ENCODE peak calls at places on chromosome 18, in five cellular contexts. H, T, F, X and D are unnamed samples.

GRCh38 chr18:11908182-11909080 is at the start of gene MPPE1:
- DNase-seq in X (peak; percentile 93), H (peak; percentile 73), T (peak; percentile 73), F (peak; percentile 38), D (peak; percentile 95)

GRCh38 chr18:48932822-48933510 is 17.8 kb downstream of the SMAD7 start:
- DNase-seq in T (no peak), X (peak; percentile 82), F (no peak), H (no peak), D (no peak)

GRCh38 chr18:28113271-28114023 is 63.5 kb downstream of the CDH2 start:
- DNase-seq in T (no peak), H (no peak), X (no peak), F (no peak), D (no peak)

GRCh38 chr18:63881851-63882250 is 5.7 kb upstream of the SERPINB2 start:
- DNase-seq in F (no peak), H (no peak), X (no peak), T (no peak), D (no peak)

GRCh38 chr18:73509460-73509859 is 638.2 kb downstream of the FBXO15 start:
- DNase-seq in H (no peak), X (no peak), T (no peak), F (no peak), D (no peak)

GRCh38 chr18:72866901-72867701 is 686 bp downstream of the NETO1 start:
- DNase-seq in H (no peak), T (no peak), F (no peak), X (no peak), D (peak; percentile 27)

GRCh38 chr18:76544511-76545350 is 49.7 kb upstream of the ZNF516 start:
- DNase-seq in X (no peak), F (no peak), T (no peak), H (no peak), D (no peak)

GRCh38 chr18:59646228-59646945 is 50.8 kb downstream of the CCBE1 start:
- DNase-seq in T (no peak), H (no peak), X (peak; percentile 5), F (no peak), D (no peak)

GRCh38 chr18:9736942-9737813 is 29.1 kb downstream of the RAB31 start:
- DNase-seq in T (no peak), F (no peak), X (peak; percentile 43), H (no peak), D (peak; percentile 55)

GRCh38 chr18:13502585-13502984 is 223.8 kb downstream of the FAM210A start:
- DNase-seq in T (no peak), F (no peak), H (no peak), X (no peak), D (no peak)
- TF ChIP-seq REST in T (no peak), F (no peak), H (no peak), X (no peak), D (no peak)

DNA sequence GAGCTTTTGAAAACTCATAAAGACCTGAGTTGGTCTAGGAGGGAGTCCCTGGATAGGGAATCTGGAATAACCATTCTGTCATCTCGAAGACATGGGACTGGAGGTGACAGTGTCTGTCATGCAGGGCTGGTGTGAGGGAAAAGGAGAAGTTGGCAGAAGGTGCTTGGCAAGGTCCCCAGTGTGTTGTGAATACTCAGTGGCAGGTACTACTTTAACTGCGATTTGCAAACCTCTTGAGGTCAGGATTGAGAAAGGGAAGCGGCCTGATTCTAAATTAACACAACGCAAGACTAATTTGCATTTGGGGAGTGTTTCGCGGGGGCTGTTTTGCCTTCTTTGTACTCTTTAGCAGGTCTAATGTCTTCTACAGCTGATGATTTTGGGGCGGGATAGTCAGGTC is 77.0 kb upstream of the TMEM200C start:
- DNase-seq in T (no peak), X (no peak), H (no peak), F (peak; percentile 68), D (no peak)
- H3K4me1 ChIP-seq in T (peaks cover 42% of the 10 kb centered on the region), X (no peaks in the 10 kb centered on the region), H (no peaks in the 10 kb centered on the region), F (peaks cover 50% of the 10 kb centered on the region), D (peaks cover 9% of the 10 kb centered on the region)

GRCh38 chr18:711330-711692 is 1.1 kb downstream of the ENOSF1 start:
- DNase-seq in H (no peak), X (no peak), F (no peak), T (no peak), D (peak; percentile 26)

GRCh38 chr18:710418-711300 is 1.8 kb downstream of the ENOSF1 start:
- DNase-seq in X (peak; percentile 51), F (no peak), T (no peak), H (no peak), D (no peak)

GRCh38 chr18:713135-713490 is 683 bp upstream of the ENOSF1 start:
- DNase-seq in H (no peak), T (no peak), X (no peak), F (no peak), D (no peak)

GRCh38 chr18:711693-712400 is 583 bp downstream of the ENOSF1 start:
- DNase-seq in H (peak; percentile 50), X (peak; percentile 89), T (peak; percentile 60), F (peak; percentile 27), D (peak; percentile 58)

GRCh38 chr18:712401-713134 is at the start of gene ENOSF1:
- DNase-seq in T (peak; percentile 76), X (peak; percentile 91), F (no peak), H (peak; percentile 74), D (peak; percentile 92)
- TF ChIP-seq SMC3 in T (no peak), X (no peak), F (no peak), H (peak; percentile 38), D (no peak)

DNA sequence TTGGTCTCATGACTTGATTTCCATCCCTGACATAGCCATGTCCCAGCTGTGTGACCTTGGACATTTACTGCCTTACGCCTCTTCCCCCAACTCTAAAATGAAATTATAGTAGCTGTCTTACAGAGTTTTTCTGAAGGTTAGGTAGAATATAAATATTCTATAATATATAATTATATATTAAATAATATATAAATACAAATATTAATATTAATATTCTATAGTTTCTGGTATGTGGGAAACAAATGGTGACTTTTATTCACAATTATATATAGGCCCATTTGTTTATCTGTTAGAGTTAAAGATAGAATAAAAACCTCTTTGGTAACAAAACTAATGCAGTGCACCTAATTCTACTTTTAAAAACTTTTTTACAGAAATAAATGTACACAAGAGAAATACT is 1.7 kb downstream of the RBBP8 start:
- DNase-seq in T (no peak), X (peak; percentile 28), F (no peak), H (no peak), D (no peak)
- TF ChIP-seq REST in T (no peak), X (no peak), F (no peak), H (no peak), D (no peak)

GRCh38 chr18:24986611-24987270 is 365.2 kb downstream of the ZNF521 start:
- DNase-seq in H (no peak), T (no peak), X (no peak), F (no peak), D (no peak)
- H3K4me1 ChIP-seq in H (no peaks in the 10 kb centered on the region), T (no peaks in the 10 kb centered on the region), X (no peaks in the 10 kb centered on the region), F (no peaks in the 10 kb centered on the region), D (no peaks in the 10 kb centered on the region)

DNA sequence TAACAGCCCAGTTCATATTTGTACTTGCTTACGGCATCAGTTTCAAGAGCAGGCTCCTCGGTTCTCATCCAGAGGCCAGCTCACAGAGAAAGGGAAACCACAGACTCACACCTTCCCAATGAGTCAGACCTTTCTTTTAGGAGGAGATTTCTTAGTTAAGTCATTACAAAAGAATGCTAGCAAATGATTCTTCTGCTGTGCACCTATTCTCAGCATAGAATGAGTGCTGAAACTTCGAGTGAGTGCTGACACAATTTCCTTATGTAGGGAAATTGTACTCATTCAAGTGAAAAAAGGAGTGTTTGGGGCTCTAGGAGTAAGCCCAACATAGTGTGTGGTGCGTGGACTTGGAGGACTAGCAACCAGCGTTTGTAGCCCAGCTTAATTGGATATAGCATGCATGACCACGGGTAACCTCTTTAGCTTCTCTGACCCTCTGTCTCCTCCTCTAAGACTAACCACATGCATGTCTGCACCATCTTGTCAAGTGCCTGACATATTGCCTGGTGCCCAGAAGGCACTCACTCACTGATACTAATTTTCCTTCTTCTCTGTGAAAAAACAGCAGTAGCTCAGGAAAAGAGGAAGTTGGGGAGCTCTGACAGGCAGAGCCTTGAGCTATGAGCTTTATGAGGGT is 87.0 kb downstream of the ALPK2 start:
- DNase-seq in T (peak; percentile 41), F (peak; percentile 91), H (peak; percentile 67), X (no peak), D (no peak)
- TF ChIP-seq SMC3 in T (no peak), F (no peak), H (no peak), X (no peak), D (no peak)